ENCODE peak calls at places on chromosomes 4 and X, in five cellular contexts. L is H9, D is nephron progenitor cell, Q is GM06990, N is epithelial cell of esophagus. Y is an unnamed sample.
A peak's percentile ranks its signal among the peaks of the same experiment; 100 is the strongest.

GRCh38 chr4:152981842-152982241 is 45.7 kb downstream of the FHDC1 start:
- DNase-seq in L (peak; percentile 12), D (no peak), Q (no peak), N (no peak), Y (no peak)

GRCh38 chr4:14726441-14727405 is 275.6 kb upstream of the CPEB2 start:
- DNase-seq in L (peak; percentile 38), D (no peak), Q (no peak), N (peak; percentile 96), Y (no peak)

GRCh38 chrX:79182616-79183015 is 38.1 kb downstream of the GPR174 start:
- DNase-seq in L (no peak), D (no peak), Q (peak; percentile 54), N (no peak), Y (no peak)

GRCh38 chr4:56210397-56210796 is 176.9 kb downstream of the AASDH start:
- DNase-seq in L (no peak), D (no peak), Q (no peak), N (no peak), Y (no peak)

GRCh38 chrX:64204701-64205440 is 637 bp downstream of the AMER1 start:
- DNase-seq in L (peak; percentile 36), D (peak; percentile 38), Q (peak; percentile 51), N (peak; percentile 26), Y (no peak)

GRCh38 chr4:152668338-152668964 is 11.3 kb downstream of the TMEM154 start:
- DNase-seq in L (no peak), D (no peak), Q (no peak), N (no peak), Y (no peak)

GRCh38 chrX:54248309-54248708 is 65.3 kb upstream of the FAM120C start:
- DNase-seq in L (no peak), D (no peak), Q (no peak), N (peak; percentile 60), Y (no peak)

GRCh38 chrX:23312136-23312535 is 22.5 kb upstream of the PTCHD1 start:
- DNase-seq in L (no peak), D (no peak), Q (no peak), N (no peak), Y (no peak)

GRCh38 chrX:19906293-19906692 is 18.9 kb upstream of the SH3KBP1 start:
- DNase-seq in L (no peak), D (no peak), Q (no peak), N (no peak), Y (no peak)

GRCh38 chr4:153082322-153083301 is 121.6 kb upstream of the TRIM2 start:
- DNase-seq in L (no peak), D (no peak), Q (no peak), N (peak; percentile 70), Y (no peak)

GRCh38 chr4:102687373-102687981 is 73.3 kb downstream of the MANBA start:
- DNase-seq in L (no peak), D (no peak), Q (peak; percentile 49), N (peak; percentile 96), Y (no peak)

GRCh38 chrX:71533850-71534515 is 1.1 kb downstream of the OGT start:
- DNase-seq in L (peak; percentile 42), D (peak; percentile 47), Q (peak; percentile 57), N (peak; percentile 36), Y (no peak)

GRCh38 chr4:134747108-134747805 is 545.7 kb upstream of the PABPC4L start:
- DNase-seq in L (no peak), D (no peak), Q (no peak), N (no peak), Y (no peak)

GRCh38 chr4:54840430-54840829 is 182.7 kb downstream of the KIT start:
- DNase-seq in L (no peak), D (no peak), Q (no peak), N (no peak), Y (no peak)

GRCh38 chrX:113260474-113260873 is 419.8 kb upstream of the AMOT start:
- DNase-seq in L (peak; percentile 41), D (no peak), Q (no peak), N (peak; percentile 0), Y (no peak)

GRCh38 chr4:38145033-38145673 is 185.0 kb downstream of the PTTG2 start:
- DNase-seq in L (no peak), D (no peak), Q (no peak), N (peak; percentile 54), Y (no peak)

GRCh38 chrX:17860811-17861495 is at the start of gene RAI2:
- DNase-seq in L (peak; percentile 46), D (peak; percentile 71), Q (no peak), N (no peak), Y (no peak)

GRCh38 chrX:19775830-19776498 is 111.4 kb downstream of the SH3KBP1 start:
- DNase-seq in L (no peak), D (no peak), Q (no peak), N (no peak), Y (no peak)

GRCh38 chr4:151952137-151952536 is 191.3 kb upstream of the GATB start:
- DNase-seq in L (no peak), D (no peak), Q (no peak), N (no peak), Y (no peak)

GRCh38 chr4:126799971-126800722 is 832.6 kb upstream of the INTU start:
- DNase-seq in L (no peak), D (no peak), Q (no peak), N (no peak), Y (no peak)

GRCh38 chr4:26787461-26788340 is 72.9 kb upstream of the STIM2 start:
- DNase-seq in L (peak; percentile 70), D (no peak), Q (peak; percentile 13), N (peak; percentile 92), Y (no peak)

GRCh38 chr4:48189731-48190130 is 55.7 kb upstream of the TXK start:
- DNase-seq in L (no peak), D (no peak), Q (no peak), N (no peak), Y (no peak)
- TF ChIP-seq CTCF in L (no peak), D (no peak), Q (peak; percentile 37), N (no peak), Y (no peak)

DNA sequence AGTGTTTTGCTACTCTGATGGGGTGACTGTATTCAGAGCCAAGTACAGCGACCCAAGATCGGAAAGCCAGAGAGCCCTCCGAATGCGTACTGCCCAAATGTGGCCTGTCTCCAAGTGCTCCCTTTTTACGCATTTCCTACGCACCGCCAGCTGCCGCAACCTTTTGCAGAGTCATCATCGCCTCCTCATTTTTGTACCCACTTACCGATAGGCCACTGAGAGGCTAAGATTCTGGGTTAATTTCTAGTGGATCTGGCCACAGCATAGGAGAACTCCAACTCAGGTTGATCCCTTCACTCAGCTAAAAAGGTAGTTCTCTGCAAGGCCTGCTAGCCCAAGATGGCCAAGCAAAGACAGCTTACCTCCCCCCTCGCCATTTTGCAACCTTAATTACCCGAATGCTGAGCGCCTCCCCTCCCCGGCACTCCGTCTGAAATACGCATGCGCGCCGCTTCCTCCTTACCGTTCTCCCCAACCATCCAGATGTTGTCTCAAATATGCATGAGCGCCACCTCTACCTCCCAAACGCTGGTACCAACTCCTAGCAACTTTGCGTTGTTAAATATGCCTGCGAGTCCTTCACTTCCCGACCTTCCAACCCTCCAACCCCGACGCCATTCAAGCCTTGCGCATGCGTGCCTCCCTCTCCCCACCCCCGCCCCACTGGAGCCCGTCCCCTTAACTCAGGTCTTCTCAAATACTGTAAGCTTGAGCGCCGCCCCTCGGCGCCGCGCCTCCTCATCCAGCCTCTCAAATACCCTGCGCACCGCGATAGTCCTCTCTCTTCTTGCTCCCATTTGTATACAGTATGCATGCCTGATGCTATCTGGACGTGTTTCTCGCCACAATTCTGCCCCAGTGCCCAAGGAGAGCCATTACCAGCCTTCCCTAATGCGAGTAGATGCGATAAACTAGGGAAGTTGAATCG is 11.8 kb upstream of the ZCCHC13 start:
- DNase-seq in L (peak; percentile 88), D (peak; percentile 81), Q (peak; percentile 94), N (peak; percentile 89), Y (no peak)
- TF ChIP-seq CTCF in L (peak; percentile 29), D (no peak), Q (peak; percentile 44), N (peak; percentile 19), Y (peak; percentile 58)

DNA sequence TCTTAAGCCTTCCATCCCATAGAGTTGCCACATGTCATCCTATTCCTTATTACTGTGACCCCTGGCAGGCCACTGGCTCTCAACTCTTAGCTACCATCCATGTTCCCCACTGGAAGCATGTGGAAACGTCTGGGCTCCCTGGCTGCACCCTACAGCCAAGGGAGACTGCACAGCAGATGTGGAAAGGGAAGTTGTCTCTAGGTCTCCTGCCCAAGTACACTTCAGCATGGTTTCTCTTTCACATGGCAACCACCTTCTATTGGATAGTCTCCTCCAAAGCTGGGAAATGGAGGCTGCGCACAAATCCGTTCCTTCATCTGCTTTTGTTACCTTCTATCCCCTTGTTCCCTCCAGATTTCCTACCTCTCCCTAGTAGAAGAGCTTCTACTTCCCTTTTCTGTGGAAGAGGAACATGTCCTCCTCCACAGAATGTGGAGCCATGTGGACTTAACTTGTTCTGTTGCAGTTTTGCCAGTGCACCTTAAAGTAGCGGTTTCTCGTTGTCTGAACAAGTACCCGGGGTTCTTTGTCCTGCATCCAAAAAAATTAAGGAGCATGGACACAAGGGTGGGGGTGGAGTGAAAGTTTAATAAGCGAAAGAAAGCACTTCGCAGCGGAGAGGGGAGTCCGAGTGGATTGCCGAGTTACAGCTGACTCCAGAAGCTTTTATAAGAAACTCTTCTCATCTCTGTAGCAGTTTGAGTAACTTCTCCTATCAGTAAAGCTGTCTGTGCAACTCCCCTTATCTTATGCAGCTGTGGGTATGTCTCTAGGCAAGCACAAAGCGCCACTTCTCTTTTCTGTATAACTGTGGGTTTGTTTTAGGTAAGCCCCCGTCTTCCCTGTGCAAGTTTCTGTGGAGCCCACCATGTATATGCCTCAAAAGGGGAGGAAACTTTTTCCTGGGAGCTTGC is 52.5 kb downstream of the HMGB2 start:
- DNase-seq in L (no peak), D (no peak), Q (no peak), N (no peak), Y (no peak)
- TF ChIP-seq CTCF in L (no peak), D (no peak), Q (no peak), N (no peak), Y (no peak)

DNA sequence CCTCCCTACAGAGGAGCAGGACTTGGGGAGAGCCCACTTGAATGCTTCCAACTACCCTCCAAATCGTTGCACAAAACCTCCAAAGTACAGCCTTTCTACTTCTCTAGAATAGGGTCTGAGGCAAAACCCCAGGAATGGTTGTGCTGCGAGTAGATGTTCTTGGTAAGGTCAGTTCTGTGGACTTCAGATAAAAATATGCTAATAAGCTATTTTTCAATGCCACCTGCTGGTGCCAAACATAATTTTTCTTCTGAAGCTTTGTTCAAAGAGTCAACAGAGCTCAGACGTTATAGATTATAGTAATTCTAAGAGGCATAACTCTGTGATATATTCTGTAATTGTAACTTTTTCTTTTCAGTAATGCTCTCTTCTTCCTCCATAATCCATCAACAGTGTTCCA is 425.7 kb downstream of the GPAT3 start:
- DNase-seq in L (no peak), D (no peak), Q (no peak), N (peak; percentile 43), Y (no peak)
- TF ChIP-seq CTCF in L (no peak), D (no peak), Q (no peak), N (peak; percentile 38), Y (peak; percentile 79)

DNA sequence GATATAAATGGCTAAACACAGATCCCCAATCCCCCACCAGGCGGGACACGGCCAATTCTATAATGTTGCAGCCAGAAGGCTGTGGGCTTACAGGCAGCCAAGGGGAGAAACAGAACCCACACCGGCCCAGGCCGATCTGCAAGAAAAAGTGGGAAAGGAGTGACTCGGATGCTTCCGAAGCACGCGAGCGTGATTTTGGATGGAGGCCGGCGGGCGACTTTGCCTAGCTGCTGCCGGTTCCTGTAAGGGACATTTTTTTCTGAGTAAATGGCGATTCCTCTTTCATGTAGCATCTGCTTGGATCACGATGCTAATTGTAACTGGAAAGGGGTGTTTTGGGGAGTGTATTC is 470.2 kb downstream of the PCDH19 start:
- DNase-seq in L (no peak), D (no peak), Q (no peak), N (no peak), Y (no peak)
- TF ChIP-seq CTCF in L (no peak), D (no peak), Q (no peak), N (no peak), Y (no peak)

GRCh38 chrX:2313864-2314646 is 186.7 kb downstream of the DHRSX start:
- DNase-seq in L (no peak), D (no peak), Q (no peak), N (no peak), Y (no peak)
- TF ChIP-seq CTCF in L (no peak), D (no peak), Q (no peak), N (no peak), Y (no peak)